ENCODE peak calls at places on chromosomes 1 and 21, in four cellular contexts. V is left ventricle myocardium inferior, W is neuronal stem cell, H is heart left ventricle. E is an unnamed sample.

GRCh38 chr1:182739545-182739944 is 50.0 kb upstream of the NPL start:
- DNase-seq in V (no peak), W (no peak), H (no peak), E (no peak)

GRCh38 chr1:161994153-161994814 is 29.4 kb downstream of the OLFML2B start:
- DNase-seq in V (no peak), W (no peak), H (no peak), E (no peak)

GRCh38 chr1:172431721-172432192 is 11.3 kb downstream of the C1orf105 start:
- DNase-seq in V (no peak), W (no peak), H (no peak), E (no peak)

GRCh38 chr21:22352088-22352487 is 1353.9 kb downstream of the NCAM2 start:
- DNase-seq in V (no peak), W (no peak), H (no peak), E (no peak)

GRCh38 chr21:32378956-32379355 is 13.9 kb downstream of the URB1 start:
- DNase-seq in V (peak; percentile 49), W (no peak), H (peak; percentile 50), E (peak; percentile 26)

GRCh38 chr1:21764615-21765423 is 18.1 kb downstream of the USP48 start:
- DNase-seq in V (peak; percentile 46), W (peak; percentile 1), H (peak; percentile 35), E (peak; percentile 65)

GRCh38 chr1:27438621-27439061 is 46.2 kb downstream of the GPR3 start:
- DNase-seq in V (no peak), W (no peak), H (no peak), E (no peak)

GRCh38 chr1:53359225-53359933 is 31.5 kb upstream of the LRP8 start:
- DNase-seq in V (no peak), W (no peak), H (peak; percentile 3), E (no peak)

GRCh38 chr1:227268943-227269342 is 49.3 kb downstream of the CDC42BPA start:
- DNase-seq in V (no peak), W (no peak), H (no peak), E (no peak)

GRCh38 chr1:85200870-85201339 is at the start of gene SYDE2:
- DNase-seq in V (peak; percentile 80), W (peak; percentile 73), H (peak; percentile 80), E (peak; percentile 86)

GRCh38 chr1:11878891-11879190 is 20.1 kb upstream of the NPPB start:
- DNase-seq in V (no peak), W (no peak), H (no peak), E (no peak)

GRCh38 chr1:56577859-56578663 is 1.3 kb downstream of the PLPP3 start:
- DNase-seq in V (peak; percentile 46), W (no peak), H (peak; percentile 50), E (peak; percentile 68)

GRCh38 chr1:84700065-84700464 is 9.8 kb upstream of the SSX2IP start:
- DNase-seq in V (no peak), W (no peak), H (no peak), E (no peak)

GRCh38 chr1:92480813-92481597 is 5.7 kb downstream of the GFI1 start:
- DNase-seq in V (no peak), W (peak; percentile 35), H (no peak), E (no peak)

GRCh38 chr1:155062702-155063411 is 683 bp upstream of the EFNA4 start:
- DNase-seq in V (peak; percentile 55), W (peak; percentile 73), H (peak; percentile 59), E (no peak)

GRCh38 chr1:96116707-96117106 is 604.9 kb upstream of the PTBP2 start:
- DNase-seq in V (no peak), W (peak; percentile 0), H (no peak), E (no peak)

GRCh38 chr1:72009170-72009569 is 273.2 kb downstream of the NEGR1 start:
- DNase-seq in V (no peak), W (no peak), H (no peak), E (no peak)

GRCh38 chr1:193176788-193177187 is 9.6 kb downstream of the B3GALT2 start:
- DNase-seq in V (no peak), W (no peak), H (no peak), E (no peak)

GRCh38 chr1:94729287-94729686 is 90.9 kb upstream of the SLC44A3 start:
- DNase-seq in V (no peak), W (no peak), H (no peak), E (no peak)

GRCh38 chr1:26922201-26922729 is 722 bp downstream of the NUDC start:
- DNase-seq in V (no peak), W (no peak), H (no peak), E (no peak)

GRCh38 chr1:24968941-24969585 is 39.0 kb upstream of the RUNX3 start:
- DNase-seq in V (no peak), W (no peak), H (no peak), E (no peak)

GRCh38 chr1:93728480-93729131 is 47.0 kb upstream of the BCAR3 start:
- DNase-seq in V (peak; percentile 57), W (no peak), H (peak; percentile 43), E (no peak)

GRCh38 chr1:200895801-200896570 is 1.3 kb downstream of the INAVA start:
- DNase-seq in V (no peak), W (no peak), H (no peak), E (no peak)

GRCh38 chr1:212656730-212657129 is 42.9 kb downstream of the BATF3 start:
- DNase-seq in V (no peak), W (no peak), H (no peak), E (no peak)

GRCh38 chr1:71339238-71339637 is 258.4 kb upstream of the ZRANB2 start:
- DNase-seq in V (no peak), W (peak; percentile 8), H (no peak), E (no peak)

GRCh38 chr1:232123775-232124659 is 497.4 kb downstream of the DISC1 start:
- DNase-seq in V (no peak), W (no peak), H (no peak), E (no peak)

GRCh38 chr1:65812065-65812464 is 19.4 kb downstream of the PDE4B start:
- DNase-seq in V (peak; percentile 12), W (no peak), H (peak; percentile 23), E (no peak)

GRCh38 chr1:55718758-55719671 is 503.9 kb upstream of the USP24 start:
- DNase-seq in V (peak; percentile 20), W (no peak), H (no peak), E (peak; percentile 68)

GRCh38 chr1:65141394-65141793 is 6.6 kb upstream of the AK4 start:
- DNase-seq in V (no peak), W (no peak), H (no peak), E (no peak)

GRCh38 chr21:27519357-27519756 is 552.5 kb upstream of the ADAMTS5 start:
- DNase-seq in V (no peak), W (no peak), H (no peak), E (no peak)

GRCh38 chr1:160981584-160982411 is 27.2 kb upstream of the ITLN2 start:
- DNase-seq in V (no peak), W (no peak), H (no peak), E (no peak)

DNA sequence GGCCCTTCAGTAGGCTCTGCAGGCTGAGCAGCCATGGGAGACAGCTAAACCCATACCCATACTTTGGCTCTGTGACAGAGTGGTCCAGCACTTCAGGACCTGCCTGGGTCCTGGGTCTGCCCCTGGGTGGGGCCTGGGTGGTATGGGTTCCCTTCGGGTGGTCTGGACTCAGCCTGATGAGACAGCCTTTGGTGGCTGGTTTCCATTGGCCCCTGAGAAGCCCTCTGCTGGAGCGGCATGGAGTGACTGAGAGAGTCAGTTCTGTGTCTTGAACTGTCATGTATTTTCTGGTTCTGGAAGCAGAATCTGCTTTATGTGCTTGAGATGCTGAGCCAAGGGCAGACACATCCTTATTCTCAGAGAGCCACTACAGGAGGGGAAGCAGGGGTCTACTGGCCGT is 31.3 kb upstream of the KCNA2 start:
- DNase-seq in V (no peak), W (no peak), H (no peak), E (no peak)
- H3K4me1 ChIP-seq in V (peaks cover 24% of the 10 kb centered on the region), W (no peaks in the 10 kb centered on the region), H (peaks cover 9% of the 10 kb centered on the region), E (no peaks in the 10 kb centered on the region)

GRCh38 chr1:151721788-151722510 is 627 bp downstream of the RIIAD1 start:
- DNase-seq in V (no peak), W (no peak), H (no peak), E (no peak)

GRCh38 chr1:151718666-151719065 is 2.1 kb upstream of the CELF3 start:
- DNase-seq in V (no peak), W (no peak), H (no peak), E (no peak)

GRCh38 chr1:151723726-151724370 is 2.5 kb downstream of the RIIAD1 start:
- DNase-seq in V (no peak), W (no peak), H (no peak), E (no peak)

GRCh38 chr1:151720190-151720953 is 950 bp upstream of the RIIAD1 start:
- DNase-seq in V (no peak), W (no peak), H (no peak), E (no peak)

DNA sequence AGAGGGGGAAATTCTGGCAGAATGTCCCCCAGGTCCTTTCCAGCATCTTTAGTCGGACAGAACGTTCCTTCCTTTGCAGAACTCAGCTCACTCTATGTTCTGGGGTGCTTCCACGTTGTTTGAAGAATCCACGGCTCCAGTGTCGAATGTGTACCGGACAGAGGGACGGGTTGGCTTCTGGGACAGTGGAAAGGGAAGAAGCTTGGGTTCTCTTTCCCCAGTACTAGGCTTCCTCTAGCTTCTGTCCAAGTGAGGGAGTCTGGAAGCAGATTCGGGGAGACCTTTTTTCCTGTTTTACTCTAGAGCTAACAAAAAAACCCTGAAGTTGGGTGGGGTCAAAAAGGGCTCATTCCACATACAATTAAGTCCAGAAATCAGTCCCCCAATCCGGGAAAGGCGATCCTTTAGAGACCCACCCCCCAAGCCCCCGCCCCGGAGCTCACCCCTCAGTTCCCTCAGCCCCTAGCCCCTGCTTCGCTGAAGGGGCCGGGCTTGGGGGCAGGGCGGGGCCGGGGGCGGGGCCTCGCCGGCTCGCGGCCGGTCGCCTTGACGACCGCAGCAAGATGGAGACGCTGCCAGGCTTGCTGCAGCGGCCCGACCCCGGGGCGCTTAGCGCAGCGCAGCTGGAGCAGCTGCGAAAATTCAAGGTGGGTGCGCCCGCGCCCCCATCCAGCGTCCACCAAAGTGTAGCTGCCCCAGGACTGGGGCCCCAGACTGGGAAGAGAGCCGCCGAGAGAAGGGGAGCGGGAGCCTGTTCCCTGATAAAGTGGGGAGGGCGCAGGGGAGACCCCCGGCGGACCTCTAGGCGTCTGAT is at the start of gene RIIAD1:
- DNase-seq in V (peak; percentile 38), W (peak; percentile 69), H (peak; percentile 40), E (peak; percentile 62)
- H3K4me3 ChIP-seq in V (peak within 1 kb of the TSS; percentile 66), W (peak within 1 kb of the TSS; percentile 36), H (peak within 1 kb of the TSS; percentile 58), E (peak within 1 kb of the TSS; percentile 77)

GRCh38 chr1:169485427-169486280 is at the start of gene SLC19A2:
- DNase-seq in V (peak; percentile 100), W (peak; percentile 96), H (peak; percentile 100), E (peak; percentile 100)
- H3K4me1 ChIP-seq in V (peaks cover 69% of the 10 kb centered on the region), W (peaks cover 12% of the 10 kb centered on the region), H (peaks cover 8% of the 10 kb centered on the region), E (peaks cover 46% of the 10 kb centered on the region)

GRCh38 chr21:45551816-45552695 is 9.8 kb upstream of the SLC19A1 start:
- DNase-seq in V (peak; percentile 13), W (no peak), H (no peak), E (no peak)

GRCh38 chr21:45550552-45551210 is 8.4 kb upstream of the SLC19A1 start:
- DNase-seq in V (peak; percentile 32), W (no peak), H (no peak), E (peak; percentile 54)

GRCh38 chr21:45552696-45553391 is 10.6 kb upstream of the SLC19A1 start:
- DNase-seq in V (peak; percentile 11), W (no peak), H (no peak), E (no peak)

GRCh38 chr21:45549670-45550463 is 7.6 kb upstream of the SLC19A1 start:
- DNase-seq in V (peak; percentile 17), W (no peak), H (no peak), E (no peak)

DNA sequence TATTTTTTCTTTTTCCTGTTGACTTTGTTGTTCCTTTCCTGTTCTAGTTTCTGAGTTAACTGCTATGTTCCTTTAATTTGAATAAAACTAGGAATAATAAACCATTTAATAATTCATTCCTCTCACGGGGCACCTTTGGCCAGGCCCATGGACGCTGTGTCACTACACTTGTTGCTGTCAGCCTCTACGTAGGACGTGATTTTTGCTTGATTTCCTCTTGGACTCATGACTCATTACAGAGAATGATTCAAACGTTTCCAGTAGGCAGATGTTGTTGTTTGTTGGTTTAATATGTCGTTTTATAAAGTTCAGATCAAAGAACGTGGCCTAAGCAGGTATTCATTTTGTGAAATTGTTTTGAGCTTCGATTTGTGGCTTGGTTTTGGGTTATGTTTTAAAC is 9.1 kb upstream of the SLC19A1 start:
- DNase-seq in V (peak; percentile 9), W (no peak), H (no peak), E (peak; percentile 12)
- H3K4me3 ChIP-seq in V (no peak overlapping the region), W (no peak overlapping the region), H (no peak overlapping the region), E (no peak overlapping the region)

E was measured in psoas muscle.